ENCODE peak calls at places on chromosomes 1 and 21, in five cellular contexts. S is body of pancreas; G is NCI-H524; K is activated naive CD4-positive, alpha-beta T cell; B is GM23248. Q is an unnamed sample.

GRCh38 chr1:203084588-203085527 is 954 bp downstream of the MYOG start:
- DNase-seq in K (no peak), B (no peak), S (no peak), G (no peak), Q (peak; percentile 47)

GRCh38 chr1:205567716-205568115 is 63.2 kb downstream of the CDK18 start:
- DNase-seq in S (no peak), B (no peak), G (no peak), K (no peak), Q (no peak)

GRCh38 chr1:226654046-226654445 is 85.0 kb downstream of the ITPKB start:
- DNase-seq in B (peak; percentile 21), S (no peak), G (no peak), K (no peak), Q (no peak)

GRCh38 chr1:211386931-211387330 is 60.3 kb downstream of the TRAF5 start:
- DNase-seq in K (no peak), G (no peak), B (peak; percentile 60), S (no peak), Q (no peak)

GRCh38 chr1:232629250-232630046 is 485 bp downstream of the SIPA1L2 start:
- DNase-seq in G (peak; percentile 17), K (no peak), S (no peak), B (peak; percentile 50), Q (no peak)

GRCh38 chr21:34035619-34036354 is 37.6 kb upstream of the MRPS6 start:
- DNase-seq in S (no peak), K (no peak), G (no peak), B (no peak), Q (no peak)

GRCh38 chr1:167200272-167200671 is 20.4 kb upstream of the POU2F1 start:
- DNase-seq in S (no peak), K (no peak), G (no peak), B (no peak), Q (no peak)

GRCh38 chr1:178774263-178774662 is 49.2 kb downstream of the RALGPS2 start:
- DNase-seq in K (no peak), S (no peak), B (peak; percentile 51), G (no peak), Q (no peak)

GRCh38 chr1:19710825-19711611 is 46.3 kb downstream of the HTR6 start:
- DNase-seq in K (no peak), B (no peak), S (no peak), G (no peak), Q (no peak)

GRCh38 chr1:40422630-40423263 is 27.5 kb upstream of the ZFP69B start:
- DNase-seq in G (no peak), S (no peak), B (no peak), K (no peak), Q (no peak)

GRCh38 chr21:36113647-36114428 is 21.0 kb upstream of the CBR3 start:
- DNase-seq in S (peak; percentile 30), G (no peak), K (peak; percentile 23), B (no peak), Q (no peak)

GRCh38 chr1:164226977-164227376 is 332.0 kb upstream of the PBX1 start:
- DNase-seq in G (no peak), B (no peak), K (no peak), S (no peak), Q (no peak)

GRCh38 chr1:207401578-207401977 is 52.5 kb upstream of the CR2 start:
- DNase-seq in B (no peak), G (no peak), S (no peak), K (no peak), Q (no peak)

GRCh38 chr21:35220301-35220700 is 171.2 kb upstream of the RUNX1 start:
- DNase-seq in B (peak; percentile 67), K (no peak), G (no peak), S (no peak), Q (no peak)

GRCh38 chr1:246306415-246307037 is 200.6 kb downstream of the SMYD3 start:
- DNase-seq in S (no peak), G (no peak), K (no peak), B (peak; percentile 22), Q (no peak)

GRCh38 chr1:3221112-3222041 is 152.4 kb downstream of the PRDM16 start:
- DNase-seq in S (peak; percentile 26), K (no peak), B (no peak), G (no peak), Q (no peak)

GRCh38 chr1:109649380-109649987 is 6.4 kb upstream of the GSTM4 start:
- DNase-seq in K (no peak), G (no peak), B (peak; percentile 76), S (no peak), Q (no peak)

GRCh38 chr1:46413596-46413985 is 19.5 kb downstream of the FAAH start:
- DNase-seq in G (no peak), S (no peak), K (no peak), B (peak; percentile 35), Q (peak; percentile 70)

GRCh38 chr1:53349369-53349705 is 21.5 kb upstream of the LRP8 start:
- DNase-seq in S (no peak), K (no peak), G (no peak), B (no peak), Q (peak; percentile 37)

GRCh38 chr1:247797518-247797917 is 26.4 kb downstream of the OR14A16 start:
- DNase-seq in B (no peak), K (no peak), G (no peak), S (no peak), Q (no peak)